ENCODE peak calls at places on chromosomes 4 and X, in five cellular contexts. V is K562, C is bronchial epithelial cell, U is amniotic epithelial cell, Z is mucosa of descending colon. Q is an unnamed sample.

GRCh38 chrX:139890991-139891700 is 41.7 kb downstream of the ATP11C start:
- DNase-seq in V (peak; percentile 11), C (peak; percentile 85), U (peak; percentile 77), Z (no peak), Q (no peak)

GRCh38 chr4:52957220-52957686 is 95.1 kb downstream of the RASL11B start:
- DNase-seq in V (no peak), C (no peak), U (peak; percentile 31), Z (peak; percentile 11), Q (peak; percentile 24)

GRCh38 chr4:23219779-23220408 is 527.2 kb downstream of the GBA3 start:
- DNase-seq in V (no peak), C (no peak), U (no peak), Z (no peak), Q (no peak)

GRCh38 chrX:4150259-4150658 is 436.8 kb upstream of the PRKX start:
- DNase-seq in V (no peak), C (no peak), U (no peak), Z (no peak), Q (no peak)

GRCh38 chrX:103878466-103879151 is 46.6 kb upstream of the RAB9B start:
- DNase-seq in V (no peak), C (peak; percentile 72), U (peak; percentile 32), Z (peak; percentile 9), Q (no peak)

GRCh38 chr4:136505020-136505419 is 1027.3 kb downstream of the PCDH18 start:
- DNase-seq in V (no peak), C (peak; percentile 38), U (peak; percentile 47), Z (no peak), Q (no peak)

GRCh38 chr4:66629927-66630326 is 915.4 kb downstream of the CENPC start:
- DNase-seq in V (no peak), C (no peak), U (no peak), Z (no peak), Q (no peak)

GRCh38 chrX:130851569-130851968 is 51.4 kb downstream of the ENOX2 start:
- DNase-seq in V (no peak), C (no peak), U (no peak), Z (no peak), Q (no peak)

GRCh38 chr4:40685300-40685699 is 55.6 kb upstream of the RBM47 start:
- DNase-seq in V (no peak), C (peak; percentile 68), U (peak; percentile 74), Z (no peak), Q (no peak)

GRCh38 chr4:8127051-8127798 is 31.4 kb downstream of the ABLIM2 start:
- DNase-seq in V (no peak), C (no peak), U (no peak), Z (no peak), Q (no peak)

GRCh38 chr4:123786955-123787354 is 390.4 kb downstream of the SPRY1 start:
- DNase-seq in V (no peak), C (no peak), U (peak; percentile 15), Z (peak; percentile 21), Q (no peak)

GRCh38 chr4:14064969-14065368 is 437.4 kb upstream of the BOD1L1 start:
- DNase-seq in V (no peak), C (no peak), U (no peak), Z (no peak), Q (no peak)

GRCh38 chr4:41360911-41361830 is 104.4 kb downstream of the UCHL1 start:
- DNase-seq in V (no peak), C (peak; percentile 25), U (peak; percentile 47), Z (peak; percentile 62), Q (peak; percentile 42)

GRCh38 chr4:37653601-37654000 is 32.6 kb downstream of the RELL1 start:
- DNase-seq in V (no peak), C (peak; percentile 59), U (no peak), Z (no peak), Q (no peak)

GRCh38 chr4:138897818-138898226 is 117.8 kb upstream of the NOCT start:
- DNase-seq in V (no peak), C (peak; percentile 70), U (peak; percentile 96), Z (no peak), Q (no peak)

Q was measured in colonic mucosa.